ENCODE peak calls at places on chromosomes 13 and 19, in seven cellular contexts. T, R, F, K, E, Z and Y are unnamed samples.

GRCh38 chr13:113367020-113367560 is 3.2 kb upstream of the GRTP1 start:
- DNase-seq in R (no peak), K (peak; percentile 22), Z (peak; percentile 12), F (no peak), T (no peak), E (no peak), Y (no peak)

GRCh38 chr13:90926459-90926858 is 421.0 kb upstream of the MIR17HG start:
- DNase-seq in R (no peak), K (no peak), F (no peak), Z (no peak), T (no peak), E (no peak), Y (no peak)

GRCh38 chr19:51576850-51577249 is 5.8 kb downstream of the ZNF175 start:
- DNase-seq in K (no peak), F (no peak), Z (no peak), E (no peak), R (no peak), T (no peak), Y (no peak)

GRCh38 chr19:23437901-23438300 is 42.6 kb upstream of the ZNF91 start:
- DNase-seq in Z (no peak), E (no peak), K (no peak), T (no peak), F (no peak), R (no peak), Y (no peak)

GRCh38 chr13:113211774-113212173 is 2.4 kb downstream of the CUL4A start:
- DNase-seq in T (no peak), R (no peak), E (no peak), Z (no peak), K (no peak), F (no peak), Y (peak; percentile 64)

GRCh38 chr13:79317856-79318255 is 88.2 kb downstream of the RBM26 start:
- DNase-seq in F (no peak), R (no peak), Z (no peak), T (no peak), E (no peak), K (no peak), Y (no peak)

GRCh38 chr13:52925221-52925620 is 76.8 kb upstream of the PCDH8 start:
- DNase-seq in R (peak; percentile 37), E (peak; percentile 45), F (no peak), Z (peak; percentile 82), K (no peak), T (no peak), Y (no peak)

GRCh38 chr13:51237887-51238286 is 15.7 kb downstream of the FAM124A start:
- DNase-seq in T (no peak), E (no peak), R (no peak), K (no peak), Z (no peak), F (no peak), Y (no peak)

GRCh38 chr19:45809643-45810159 is 5.4 kb downstream of the RSPH6A start:
- DNase-seq in K (no peak), Z (no peak), R (peak; percentile 68), E (peak; percentile 60), F (no peak), T (no peak), Y (no peak)

GRCh38 chr13:26050568-26051230 is 1.1 kb downstream of the SHISA2 start:
- DNase-seq in Z (no peak), F (no peak), E (peak; percentile 37), T (no peak), K (peak; percentile 49), R (no peak), Y (no peak)

GRCh38 chr13:106513608-106514007 is 21.9 kb downstream of the EFNB2 start:
- DNase-seq in Z (no peak), T (no peak), E (no peak), F (no peak), K (no peak), R (no peak), Y (peak; percentile 62)

GRCh38 chr19:42287826-42288107 is 14.2 kb upstream of the PRR19 start:
- DNase-seq in Z (no peak), K (no peak), F (no peak), T (no peak), E (no peak), R (no peak), Y (no peak)

GRCh38 chr19:12574036-12574435 is 22.8 kb upstream of the ZNF564 start:
- DNase-seq in F (no peak), Z (no peak), R (no peak), K (no peak), E (no peak), T (no peak), Y (no peak)

GRCh38 chr19:52297601-52298358 is 811 bp downstream of the ZNF480 start:
- DNase-seq in R (no peak), T (no peak), F (no peak), K (no peak), Z (no peak), E (no peak), Y (no peak)

GRCh38 chr19:11136400-11137101 is 19.0 kb downstream of the SPC24 start:
- DNase-seq in F (no peak), E (no peak), Z (no peak), R (no peak), T (no peak), K (no peak), Y (no peak)

GRCh38 chr19:805161-805561 is 7.9 kb downstream of the PTBP1 start:
- DNase-seq in T (no peak), F (no peak), Z (no peak), K (no peak), R (no peak), E (no peak), Y (no peak)

GRCh38 chr13:49810825-49811526 is 18.5 kb upstream of the KPNA3 start:
- DNase-seq in Z (no peak), T (no peak), E (peak; percentile 87), K (no peak), R (peak; percentile 85), F (no peak), Y (no peak)

GRCh38 chr13:79108914-79109643 is 297.0 kb downstream of the RBM26 start:
- DNase-seq in K (no peak), T (no peak), Z (no peak), E (peak; percentile 15), F (no peak), R (no peak), Y (no peak)

DNA sequence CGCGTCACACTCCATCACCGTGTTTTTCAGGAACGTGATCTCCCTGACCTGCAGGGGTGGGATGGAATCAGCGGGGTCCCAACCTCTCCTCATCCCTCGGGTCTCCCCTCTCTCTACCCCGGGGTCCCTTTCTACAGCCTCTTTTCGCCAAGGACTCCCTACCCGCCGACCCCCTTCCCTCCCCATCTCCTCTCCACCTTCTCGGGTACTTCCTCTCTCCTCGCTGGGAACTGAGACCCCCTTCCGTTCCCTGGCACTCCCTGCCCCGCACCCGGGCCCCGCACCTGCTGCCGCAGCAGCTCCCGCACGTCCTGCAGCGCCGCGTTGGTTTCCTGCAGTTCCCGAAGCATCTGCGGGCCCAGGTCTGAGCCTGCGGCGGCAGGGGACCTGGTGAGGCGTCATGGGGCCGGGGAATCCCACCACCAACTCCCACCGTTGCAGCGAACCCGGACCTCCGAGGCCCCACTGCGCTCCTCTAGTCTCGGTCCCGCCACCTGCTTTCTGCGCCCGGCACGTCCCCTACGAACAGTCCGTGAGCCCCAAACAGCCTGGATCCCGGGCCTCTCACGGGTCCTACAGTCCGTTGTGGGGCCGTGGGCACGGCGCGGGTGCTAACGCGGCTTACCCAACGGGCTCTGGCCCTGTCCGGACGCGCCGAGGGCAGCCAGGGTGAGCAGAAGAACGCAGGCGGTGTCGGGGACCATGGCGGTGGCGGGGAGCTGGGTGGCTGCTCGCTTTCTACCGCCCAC is at the start of gene COMP:
- DNase-seq in T (no peak), R (no peak), F (no peak), Z (no peak), E (no peak), K (no peak), Y (no peak)
- H3K4me3 ChIP-seq in T (peak within 1 kb of the TSS; percentile 29), R (no peak within 1 kb of the TSS), F (no peak within 1 kb of the TSS), Z (peak within 1 kb of the TSS; percentile 40), E (no peak within 1 kb of the TSS), K (peak within 1 kb of the TSS; percentile 34), Y (peak within 1 kb of the TSS; percentile 35)

GRCh38 chr19:47176627-47177090 is 46.0 kb downstream of the SAE1 start:
- DNase-seq in K (no peak), E (peak; percentile 57), Z (no peak), F (peak; percentile 63), T (no peak), R (peak; percentile 58), Y (no peak)
- H3K4me3 ChIP-seq in K (no peak overlapping the region), E (no peak overlapping the region), Z (no peak overlapping the region), F (peak overlapping the region; percentile 17), T (no peak overlapping the region), R (no peak overlapping the region), Y (no peak overlapping the region)

DNA sequence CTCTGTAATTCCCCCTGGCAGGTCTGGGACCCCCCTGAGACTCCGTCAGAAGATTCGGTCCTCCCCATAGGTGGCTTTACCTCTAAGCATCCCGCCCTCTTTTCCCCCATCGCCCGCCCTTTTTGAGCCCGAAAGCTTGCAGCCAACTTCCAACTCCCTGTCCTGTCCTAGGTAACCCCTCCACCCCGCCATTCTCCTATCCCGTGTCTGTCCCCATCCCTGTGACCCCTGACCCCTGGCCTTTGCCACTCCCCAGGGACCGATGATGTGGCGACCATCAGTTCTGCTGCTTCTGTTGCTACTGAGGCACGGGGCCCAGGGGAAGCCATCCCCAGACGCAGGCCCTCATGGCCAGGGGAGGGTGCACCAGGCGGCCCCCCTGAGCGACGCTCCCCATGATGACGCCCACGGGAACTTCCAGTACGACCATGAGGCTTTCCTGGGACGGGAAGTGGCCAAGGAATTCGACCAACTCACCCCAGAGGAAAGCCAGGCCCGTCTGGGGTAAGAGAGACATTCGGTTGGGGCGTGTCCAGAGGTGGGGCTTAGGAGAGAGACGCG is 488 bp downstream of the RCN3 start:
- DNase-seq in F (no peak), Z (no peak), T (no peak), K (no peak), E (no peak), R (no peak), Y (no peak)
- H3K4me3 ChIP-seq in F (peak overlapping the region; percentile 56), Z (peak overlapping the region; percentile 43), T (peak overlapping the region; percentile 42), K (peak overlapping the region; percentile 41), E (peak overlapping the region; percentile 52), R (no peak overlapping the region), Y (peak overlapping the region; percentile 32)

GRCh38 chr13:94232161-94232560 is 247.3 kb downstream of the DCT start:
- DNase-seq in Z (no peak), F (no peak), K (no peak), R (no peak), T (no peak), E (no peak), Y (no peak)

GRCh38 chr13:94233401-94233800 is 246.1 kb downstream of the DCT start:
- DNase-seq in Z (no peak), R (peak; percentile 65), F (no peak), E (peak; percentile 90), T (no peak), K (no peak), Y (no peak)

GRCh38 chr13:94232956-94233355 is 246.5 kb downstream of the DCT start:
- DNase-seq in Z (no peak), R (no peak), T (no peak), K (no peak), E (no peak), F (no peak), Y (no peak)

GRCh38 chr13:94234766-94235165 is 244.7 kb downstream of the DCT start:
- DNase-seq in E (no peak), K (no peak), F (no peak), R (no peak), T (no peak), Z (no peak), Y (no peak)

DNA sequence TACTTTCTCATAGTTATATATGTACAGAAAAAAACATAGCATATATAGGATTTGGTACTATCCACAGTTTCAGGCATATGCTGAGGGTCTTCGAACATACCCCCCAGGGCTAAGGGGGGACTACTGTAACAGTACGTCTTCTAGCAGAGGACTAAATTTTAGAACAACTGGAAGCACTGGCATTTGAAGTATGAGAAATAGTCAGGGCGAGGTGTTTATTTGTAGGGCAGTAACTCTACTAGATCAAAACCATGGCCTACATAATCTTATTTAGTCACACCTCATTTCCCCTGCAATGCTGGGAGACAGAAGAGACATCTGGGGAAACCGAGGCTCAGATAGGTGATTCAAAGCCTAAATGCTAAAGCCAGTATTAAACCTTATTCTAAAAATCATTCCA is 245.7 kb downstream of the DCT start:
- DNase-seq in T (no peak), K (no peak), E (no peak), F (no peak), Z (no peak), R (no peak), Y (no peak)
- H3K4me3 ChIP-seq in T (no peak overlapping the region), K (no peak overlapping the region), E (no peak overlapping the region), F (no peak overlapping the region), Z (no peak overlapping the region), R (no peak overlapping the region), Y (no peak overlapping the region)